ENCODE peak calls at places on chromosomes 6 and 20, in six cellular contexts. One of them, this sample, is unnamed. For H3K4me1, the result is how much of the 10 kb centered on the place peaks cover.

GRCh38 chr6:130796313-130796905 is 30.8 kb upstream of the SMLR1 start:
- DNase-seq in right atrium auricular region: no peak
- DNase-seq in A549: no peak
- DNase-seq in heart right ventricle: peak
- DNase-seq in left ventricle myocardium inferior: no peak
- DNase-seq in lower lobe of right lung: no peak
- DNase-seq in this sample: no peak

GRCh38 chr6:129889580-129889979 is 28.5 kb upstream of the TMEM244 start:
- DNase-seq in right atrium auricular region: no peak
- DNase-seq in A549: no peak
- DNase-seq in heart right ventricle: no peak
- DNase-seq in left ventricle myocardium inferior: no peak
- DNase-seq in lower lobe of right lung: no peak
- DNase-seq in this sample: no peak

GRCh38 chr20:46128310-46129151 is 10.4 kb downstream of the CD40 start:
- DNase-seq in right atrium auricular region: no peak
- DNase-seq in A549: peak
- DNase-seq in heart right ventricle: peak
- DNase-seq in left ventricle myocardium inferior: no peak
- DNase-seq in lower lobe of right lung: no peak
- DNase-seq in this sample: peak

GRCh38 chr6:37809144-37809543 is 10.4 kb upstream of the ZFAND3 start:
- DNase-seq in right atrium auricular region: no peak
- DNase-seq in A549: no peak
- DNase-seq in heart right ventricle: peak
- DNase-seq in left ventricle myocardium inferior: peak
- DNase-seq in lower lobe of right lung: no peak
- DNase-seq in this sample: peak

GRCh38 chr6:13336553-13336952 is 8.2 kb upstream of the TBC1D7 start:
- DNase-seq in right atrium auricular region: no peak
- DNase-seq in A549: peak
- DNase-seq in heart right ventricle: peak
- DNase-seq in left ventricle myocardium inferior: peak
- DNase-seq in lower lobe of right lung: peak
- DNase-seq in this sample: peak

GRCh38 chr6:20454201-20454824 is 52.6 kb downstream of the E2F3 start:
- DNase-seq in right atrium auricular region: no peak
- DNase-seq in A549: no peak
- DNase-seq in heart right ventricle: no peak
- DNase-seq in left ventricle myocardium inferior: no peak
- DNase-seq in lower lobe of right lung: no peak
- DNase-seq in this sample: no peak

GRCh38 chr20:400451-401275 is 7.4 kb upstream of the RBCK1 start:
- DNase-seq in right atrium auricular region: no peak
- DNase-seq in A549: peak
- DNase-seq in heart right ventricle: no peak
- DNase-seq in left ventricle myocardium inferior: no peak
- DNase-seq in lower lobe of right lung: no peak
- DNase-seq in this sample: no peak

GRCh38 chr6:26329763-26330511 is 35.1 kb upstream of the BTN3A2 start:
- DNase-seq in right atrium auricular region: no peak
- DNase-seq in A549: no peak
- DNase-seq in heart right ventricle: no peak
- DNase-seq in left ventricle myocardium inferior: no peak
- DNase-seq in lower lobe of right lung: no peak
- DNase-seq in this sample: no peak

GRCh38 chr6:2396856-2397640 is 151.6 kb upstream of the GMDS start:
- DNase-seq in right atrium auricular region: peak
- DNase-seq in A549: no peak
- DNase-seq in heart right ventricle: peak
- DNase-seq in left ventricle myocardium inferior: peak
- DNase-seq in lower lobe of right lung: no peak
- DNase-seq in this sample: no peak

GRCh38 chr6:21050930-21051329 is 516.7 kb downstream of the CDKAL1 start:
- DNase-seq in right atrium auricular region: no peak
- DNase-seq in A549: no peak
- DNase-seq in heart right ventricle: no peak
- DNase-seq in left ventricle myocardium inferior: no peak
- DNase-seq in lower lobe of right lung: no peak
- DNase-seq in this sample: no peak

GRCh38 chr6:127880452-127880851 is 20.4 kb downstream of the THEMIS start:
- DNase-seq in right atrium auricular region: no peak
- DNase-seq in A549: no peak
- DNase-seq in heart right ventricle: no peak
- DNase-seq in left ventricle myocardium inferior: no peak
- DNase-seq in lower lobe of right lung: no peak
- DNase-seq in this sample: no peak

GRCh38 chr6:109393882-109394281 is 11.6 kb upstream of the CD164 start:
- DNase-seq in right atrium auricular region: no peak
- DNase-seq in A549: no peak
- DNase-seq in heart right ventricle: no peak
- DNase-seq in left ventricle myocardium inferior: no peak
- DNase-seq in lower lobe of right lung: no peak
- DNase-seq in this sample: no peak

GRCh38 chr6:75368151-75368779 is 83.7 kb upstream of the TMEM30A start:
- DNase-seq in right atrium auricular region: no peak
- DNase-seq in A549: peak
- DNase-seq in heart right ventricle: peak
- DNase-seq in left ventricle myocardium inferior: no peak
- DNase-seq in lower lobe of right lung: peak
- DNase-seq in this sample: peak

GRCh38 chr20:52039746-52040145 is 151.8 kb downstream of the ZFP64 start:
- DNase-seq in right atrium auricular region: no peak
- DNase-seq in A549: no peak
- DNase-seq in heart right ventricle: no peak
- DNase-seq in left ventricle myocardium inferior: no peak
- DNase-seq in lower lobe of right lung: no peak
- DNase-seq in this sample: no peak

GRCh38 chr6:2108700-2109306 is 136.6 kb downstream of the GMDS start:
- DNase-seq in right atrium auricular region: no peak
- DNase-seq in A549: no peak
- DNase-seq in heart right ventricle: no peak
- DNase-seq in left ventricle myocardium inferior: no peak
- DNase-seq in lower lobe of right lung: no peak
- DNase-seq in this sample: no peak

DNA sequence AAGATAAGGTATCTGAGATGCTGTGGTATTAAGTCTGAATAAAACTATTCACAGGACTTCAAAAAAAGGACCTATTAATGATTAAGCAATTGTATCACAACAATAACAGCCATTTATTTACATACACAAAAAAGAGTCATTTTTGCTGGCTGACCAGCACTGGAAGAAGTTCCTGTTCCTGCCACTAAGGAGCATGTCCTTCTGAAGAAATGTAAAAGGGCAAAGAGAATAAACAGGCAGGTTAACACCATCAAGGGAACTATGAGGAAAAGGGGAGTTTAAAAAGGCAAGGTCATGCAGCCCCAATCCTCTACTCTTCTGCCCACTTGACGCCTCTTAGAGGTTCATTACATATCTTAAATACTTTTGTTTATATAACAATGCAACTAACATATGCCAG is 39.3 kb downstream of the REPS1 start:
- DNase-seq in right atrium auricular region: no peak
- DNase-seq in A549: no peak
- DNase-seq in heart right ventricle: no peak
- DNase-seq in left ventricle myocardium inferior: no peak
- DNase-seq in lower lobe of right lung: no peak
- DNase-seq in this sample: no peak
- TF ChIP-seq CTCF in right atrium auricular region: no peak
- TF ChIP-seq CTCF in A549: no peak
- TF ChIP-seq CTCF in heart right ventricle: no peak
- TF ChIP-seq CTCF in left ventricle myocardium inferior: peak
- TF ChIP-seq CTCF in lower lobe of right lung: no peak
- TF ChIP-seq CTCF in this sample: no peak

DNA sequence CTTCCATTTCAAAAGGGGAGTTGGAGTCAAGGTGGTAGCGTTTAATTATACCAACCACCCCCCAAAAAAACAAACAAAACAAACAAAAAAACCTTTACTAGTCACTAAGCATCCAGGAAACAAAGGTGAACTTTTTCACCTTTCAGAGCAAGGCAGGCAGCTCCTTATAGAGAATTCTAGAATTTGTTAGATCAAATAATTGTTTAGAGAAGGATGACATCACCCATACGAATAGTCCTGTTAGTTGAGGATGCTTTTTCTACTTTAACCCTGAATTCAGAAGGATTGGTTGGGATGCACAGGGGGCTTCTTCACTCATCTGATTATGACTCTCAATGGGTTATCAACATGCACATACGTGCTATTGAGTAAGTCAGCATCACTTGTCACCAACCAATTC is 44.3 kb downstream of the GNAS start:
- DNase-seq in right atrium auricular region: no peak
- DNase-seq in A549: no peak
- DNase-seq in heart right ventricle: no peak
- DNase-seq in left ventricle myocardium inferior: no peak
- DNase-seq in lower lobe of right lung: no peak
- DNase-seq in this sample: no peak
- H3K4me3 ChIP-seq in right atrium auricular region: no peak
- H3K4me3 ChIP-seq in A549: no peak
- H3K4me3 ChIP-seq in heart right ventricle: no peak
- H3K4me3 ChIP-seq in left ventricle myocardium inferior: peak
- H3K4me3 ChIP-seq in lower lobe of right lung: no peak
- H3K4me3 ChIP-seq in this sample: no peak

GRCh38 chr20:31605031-31605901 is at the start of gene ID1:
- DNase-seq in right atrium auricular region: peak
- DNase-seq in A549: peak
- DNase-seq in heart right ventricle: peak
- DNase-seq in left ventricle myocardium inferior: peak
- DNase-seq in lower lobe of right lung: peak
- DNase-seq in this sample: peak
- H3K4me1 ChIP-seq in right atrium auricular region: under half
- H3K4me1 ChIP-seq in A549: half or more
- H3K4me1 ChIP-seq in heart right ventricle: under half
- H3K4me1 ChIP-seq in left ventricle myocardium inferior: half or more
- H3K4me1 ChIP-seq in lower lobe of right lung: half or more
- H3K4me1 ChIP-seq in this sample: under half

DNA sequence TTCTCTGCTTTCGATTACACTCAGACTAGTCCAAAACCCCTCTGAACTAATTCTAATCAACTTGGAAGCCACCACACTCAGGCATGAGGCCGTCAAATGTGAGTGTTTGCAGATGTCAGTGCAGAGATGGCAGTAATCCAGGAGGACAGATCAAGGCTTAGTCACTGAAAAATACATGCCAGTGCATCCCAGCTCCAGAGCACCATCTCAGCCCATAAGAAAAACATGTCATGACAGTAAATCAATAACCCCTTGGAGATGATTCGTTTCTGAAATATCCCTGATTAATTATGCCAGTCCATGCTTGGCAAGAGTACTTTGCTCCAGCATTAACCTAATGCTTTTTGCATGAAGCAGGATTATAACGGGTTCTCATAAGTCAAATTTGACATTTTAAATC is 179.5 kb downstream of the ADAT2 start:
- DNase-seq in right atrium auricular region: no peak
- DNase-seq in A549: no peak
- DNase-seq in heart right ventricle: peak
- DNase-seq in left ventricle myocardium inferior: no peak
- DNase-seq in lower lobe of right lung: no peak
- DNase-seq in this sample: no peak
- TF ChIP-seq CTCF in right atrium auricular region: no peak
- TF ChIP-seq CTCF in A549: no peak
- TF ChIP-seq CTCF in heart right ventricle: no peak
- TF ChIP-seq CTCF in left ventricle myocardium inferior: no peak
- TF ChIP-seq CTCF in lower lobe of right lung: no peak
- TF ChIP-seq CTCF in this sample: no peak

GRCh38 chr6:170296746-170297576 is 6.1 kb upstream of the DLL1 start:
- DNase-seq in right atrium auricular region: no peak
- DNase-seq in A549: no peak
- DNase-seq in heart right ventricle: no peak
- DNase-seq in left ventricle myocardium inferior: no peak
- DNase-seq in lower lobe of right lung: no peak
- DNase-seq in this sample: no peak
- H3K4me3 ChIP-seq in right atrium auricular region: peak
- H3K4me3 ChIP-seq in A549: no peak
- H3K4me3 ChIP-seq in heart right ventricle: no peak
- H3K4me3 ChIP-seq in left ventricle myocardium inferior: peak
- H3K4me3 ChIP-seq in lower lobe of right lung: no peak
- H3K4me3 ChIP-seq in this sample: peak

DNA sequence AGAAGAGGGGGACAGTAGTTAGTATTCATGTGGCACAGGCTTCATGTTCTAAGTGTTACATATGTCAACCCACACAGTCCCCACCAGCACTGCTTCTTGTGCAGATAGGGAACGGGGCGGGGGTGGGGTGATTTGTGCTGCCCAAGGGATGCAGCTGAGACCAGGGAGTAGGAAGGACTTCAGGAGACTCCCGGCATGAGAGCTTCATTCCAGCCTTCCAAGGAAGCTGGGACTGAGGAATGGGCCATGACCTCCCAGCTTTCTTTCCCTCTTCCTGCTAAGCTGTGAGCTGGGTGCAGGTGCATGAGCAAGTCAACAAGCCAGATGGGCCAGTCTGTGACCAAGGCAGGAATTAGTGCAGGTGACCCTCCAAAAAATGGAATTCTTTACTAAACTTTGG is 9.2 kb downstream of the BEND3 start:
- DNase-seq in right atrium auricular region: no peak
- DNase-seq in A549: no peak
- DNase-seq in heart right ventricle: no peak
- DNase-seq in left ventricle myocardium inferior: no peak
- DNase-seq in lower lobe of right lung: no peak
- DNase-seq in this sample: no peak
- H3K4me1 ChIP-seq in right atrium auricular region: under half
- H3K4me1 ChIP-seq in A549: under half
- H3K4me1 ChIP-seq in heart right ventricle: under half
- H3K4me1 ChIP-seq in left ventricle myocardium inferior: under half
- H3K4me1 ChIP-seq in lower lobe of right lung: under half
- H3K4me1 ChIP-seq in this sample: under half

GRCh38 chr6:30727920-30728605 is 7.9 kb downstream of the TUBB start:
- DNase-seq in right atrium auricular region: no peak
- DNase-seq in A549: no peak
- DNase-seq in heart right ventricle: no peak
- DNase-seq in left ventricle myocardium inferior: no peak
- DNase-seq in lower lobe of right lung: no peak
- DNase-seq in this sample: no peak
- TF ChIP-seq CTCF in right atrium auricular region: no peak
- TF ChIP-seq CTCF in A549: no peak
- TF ChIP-seq CTCF in heart right ventricle: no peak
- TF ChIP-seq CTCF in left ventricle myocardium inferior: no peak
- TF ChIP-seq CTCF in lower lobe of right lung: no peak
- TF ChIP-seq CTCF in this sample: no peak

DNA sequence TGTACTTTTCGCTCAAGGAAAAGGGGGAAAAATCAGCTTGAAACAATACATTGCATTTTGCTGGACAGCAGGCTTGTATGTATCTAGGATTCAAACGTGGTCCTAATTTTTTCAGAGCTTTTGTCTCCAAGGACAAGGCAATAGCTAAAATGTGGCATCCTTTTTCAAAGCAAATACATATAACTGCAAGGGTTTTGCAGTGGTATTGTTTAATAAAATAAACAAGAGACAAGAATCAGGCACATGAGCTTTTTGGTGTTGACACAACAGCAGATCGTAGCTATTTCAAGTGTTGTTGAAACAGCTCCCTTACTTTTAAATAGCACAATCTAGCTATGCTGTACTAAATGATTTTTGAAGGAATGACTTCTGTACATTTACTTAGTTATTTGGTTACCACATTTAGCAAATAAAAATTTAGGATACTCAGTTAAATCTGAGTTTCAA is 137.0 kb upstream of the HEY2 start:
- DNase-seq in right atrium auricular region: no peak
- DNase-seq in A549: no peak
- DNase-seq in heart right ventricle: no peak
- DNase-seq in left ventricle myocardium inferior: no peak
- DNase-seq in lower lobe of right lung: no peak
- DNase-seq in this sample: no peak
- H3K4me3 ChIP-seq in right atrium auricular region: no peak
- H3K4me3 ChIP-seq in A549: no peak
- H3K4me3 ChIP-seq in heart right ventricle: no peak
- H3K4me3 ChIP-seq in left ventricle myocardium inferior: peak
- H3K4me3 ChIP-seq in lower lobe of right lung: peak
- H3K4me3 ChIP-seq in this sample: no peak

This sample was measured in testis.